ENCODE peak calls at places on chromosomes 5 and 9, in ten cellular contexts. Z, K, O, R, Q, P, W, Y, L and V are unnamed samples.

GRCh38 chr5:178527458-178528307 is 62.5 kb downstream of the COL23A1 start:
- DNase-seq in Z (peak; percentile 52), K (peak; percentile 35), O (no peak), R (no peak), Q (no peak), P (no peak), W (no peak), Y (no peak), L (peak; percentile 58), V (no peak)

GRCh38 chr5:29230526-29231050 is 1962.9 kb upstream of the CDH6 start:
- DNase-seq in Z (no peak), K (no peak), O (no peak), R (no peak), Q (no peak), P (no peak), W (no peak), Y (no peak), L (no peak), V (no peak)

GRCh38 chr5:158546748-158547147 is 553.0 kb downstream of the EBF1 start:
- DNase-seq in Z (no peak), K (no peak), O (peak; percentile 73), R (no peak), Q (no peak), P (no peak), W (no peak), Y (no peak), L (no peak), V (no peak)

GRCh38 chr9:117448066-117448465 is 33.2 kb upstream of the ASTN2 start:
- DNase-seq in Z (no peak), K (no peak), O (no peak), R (no peak), Q (no peak), P (no peak), W (no peak), Y (no peak), L (no peak), V (no peak)

GRCh38 chr5:135129307-135129706 is 95.3 kb upstream of the PITX1 start:
- DNase-seq in Z (no peak), K (peak; percentile 33), O (no peak), R (no peak), Q (no peak), P (no peak), W (no peak), Y (no peak), L (no peak), V (no peak)

GRCh38 chr9:81602887-81603680 is 86.3 kb downstream of the TLE1 start:
- DNase-seq in Z (no peak), K (no peak), O (no peak), R (no peak), Q (no peak), P (no peak), W (no peak), Y (no peak), L (no peak), V (no peak)

GRCh38 chr5:151158287-151158661 is 695 bp upstream of the ANXA6 start:
- DNase-seq in Z (no peak), K (no peak), O (no peak), R (no peak), Q (no peak), P (no peak), W (no peak), Y (peak; percentile 82), L (no peak), V (no peak)

GRCh38 chr5:176540476-176540899 is 3.3 kb upstream of the RNF44 start:
- DNase-seq in Z (no peak), K (no peak), O (no peak), R (no peak), Q (no peak), P (no peak), W (no peak), Y (no peak), L (no peak), V (no peak)

GRCh38 chr5:38968665-38969064 is 105.5 kb downstream of the RICTOR start:
- DNase-seq in Z (no peak), K (no peak), O (no peak), R (no peak), Q (no peak), P (no peak), W (no peak), Y (no peak), L (no peak), V (no peak)

GRCh38 chr9:128276574-128277270 is 646 bp downstream of the SWI5 start:
- DNase-seq in Z (peak; percentile 10), K (no peak), O (peak; percentile 30), R (peak; percentile 74), Q (peak; percentile 56), P (no peak), W (no peak), Y (peak; percentile 52), L (no peak), V (no peak)

GRCh38 chr5:151104795-151105194 is 24.0 kb upstream of the TNIP1 start:
- DNase-seq in Z (no peak), K (no peak), O (peak; percentile 99), R (peak; percentile 95), Q (peak; percentile 64), P (no peak), W (no peak), Y (no peak), L (peak; percentile 83), V (peak; percentile 91)

GRCh38 chr9:6034954-6035353 is 19.5 kb upstream of the RANBP6 start:
- DNase-seq in Z (no peak), K (no peak), O (no peak), R (no peak), Q (no peak), P (no peak), W (no peak), Y (no peak), L (no peak), V (no peak)

GRCh38 chr9:127742435-127743088 is 7.5 kb upstream of the TOR2A start:
- DNase-seq in Z (no peak), K (no peak), O (peak; percentile 67), R (no peak), Q (no peak), P (peak; percentile 59), W (no peak), Y (peak; percentile 90), L (no peak), V (no peak)

GRCh38 chr9:77957652-77958051 is 74.0 kb downstream of the GNAQ start:
- DNase-seq in Z (no peak), K (no peak), O (no peak), R (no peak), Q (no peak), P (no peak), W (no peak), Y (no peak), L (no peak), V (no peak)

GRCh38 chr9:77956555-77956954 is 75.1 kb downstream of the GNAQ start:
- DNase-seq in Z (no peak), K (no peak), O (no peak), R (no peak), Q (no peak), P (no peak), W (no peak), Y (no peak), L (no peak), V (no peak)

GRCh38 chr9:77961541-77961940 is 70.1 kb downstream of the GNAQ start:
- DNase-seq in Z (no peak), K (no peak), O (peak; percentile 58), R (no peak), Q (no peak), P (no peak), W (no peak), Y (no peak), L (no peak), V (no peak)

GRCh38 chr9:77960356-77961153 is 71.1 kb downstream of the GNAQ start:
- DNase-seq in Z (no peak), K (no peak), O (no peak), R (peak; percentile 57), Q (no peak), P (no peak), W (no peak), Y (no peak), L (no peak), V (no peak)

DNA sequence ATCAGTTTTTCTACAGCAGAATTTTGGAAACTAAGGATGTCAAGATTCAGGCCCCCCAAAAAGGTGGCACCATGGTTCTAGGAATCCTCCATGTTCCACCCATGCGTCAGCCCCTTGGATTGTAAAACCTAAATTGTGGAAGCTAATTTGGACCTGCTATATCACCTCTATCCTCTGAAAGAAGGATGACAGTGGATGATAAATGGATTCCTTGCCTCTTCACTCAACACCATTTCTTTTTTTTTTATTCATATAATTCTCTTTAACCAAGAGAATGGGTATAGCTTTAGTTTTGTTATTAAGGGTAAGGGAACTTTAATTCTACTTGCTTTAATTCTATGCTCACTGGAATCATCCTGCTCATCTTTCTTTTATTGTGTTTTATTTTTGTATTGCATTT is 71.8 kb downstream of the GNAQ start:
- DNase-seq in Z (no peak), K (no peak), O (no peak), R (no peak), Q (no peak), P (no peak), W (no peak), Y (no peak), L (no peak), V (no peak)
- H3K4me3 ChIP-seq in Z (no peak overlapping the region), K (no peak overlapping the region), O (no peak overlapping the region), R (no peak overlapping the region), Q (no peak overlapping the region), P (no peak overlapping the region), W (no peak overlapping the region), Y (no peak overlapping the region), L (no peak overlapping the region), V (no peak overlapping the region)

DNA sequence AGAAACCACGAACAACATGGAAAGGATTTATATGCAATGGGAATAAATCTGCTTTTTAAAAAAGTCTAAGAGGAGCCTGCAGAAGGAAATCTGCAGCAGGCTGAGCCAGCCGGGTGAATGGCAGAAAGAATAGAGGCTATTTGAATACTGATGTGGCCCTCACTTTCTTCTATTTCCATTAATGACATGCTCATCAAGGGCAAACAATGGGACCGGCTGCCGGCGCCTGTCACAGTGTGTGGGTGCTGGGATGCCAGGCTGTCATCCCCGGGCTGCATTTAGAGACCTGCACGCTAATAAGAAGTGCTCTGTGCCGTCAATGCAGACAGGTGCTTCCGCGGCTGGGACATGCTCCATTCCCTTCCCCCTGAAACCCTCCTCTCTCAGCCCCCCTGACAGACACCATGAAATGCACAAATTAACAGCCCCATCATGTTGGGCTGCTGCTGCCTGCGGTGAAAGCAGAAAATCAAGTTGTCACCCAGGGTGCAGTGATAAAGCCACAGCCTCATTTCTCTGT is 217.7 kb upstream of the TBCA start:
- DNase-seq in Z (no peak), K (no peak), O (no peak), R (no peak), Q (no peak), P (no peak), W (no peak), Y (no peak), L (no peak), V (no peak)
- H3K4me3 ChIP-seq in Z (no peak overlapping the region), K (no peak overlapping the region), O (no peak overlapping the region), R (no peak overlapping the region), Q (no peak overlapping the region), P (no peak overlapping the region), W (no peak overlapping the region), Y (no peak overlapping the region), L (no peak overlapping the region), V (no peak overlapping the region)

GRCh38 chr5:172733179-172733973 is 37.6 kb downstream of the DUSP1 start:
- DNase-seq in Z (peak; percentile 76), K (peak; percentile 94), O (peak; percentile 100), R (peak; percentile 97), Q (peak; percentile 80), P (peak; percentile 79), W (no peak), Y (no peak), L (peak; percentile 92), V (peak; percentile 99)
- H3K4me3 ChIP-seq in Z (no peak overlapping the region), K (no peak overlapping the region), O (peak overlapping the region; percentile 54), R (peak overlapping the region; percentile 64), Q (no peak overlapping the region), P (no peak overlapping the region), W (no peak overlapping the region), Y (no peak overlapping the region), L (peak overlapping the region; percentile 21), V (peak overlapping the region; percentile 24)

GRCh38 chr9:21556581-21557427 is 74.7 kb upstream of the IFNE start:
- DNase-seq in Z (no peak), K (no peak), O (no peak), R (peak; percentile 55), Q (no peak), P (no peak), W (no peak), Y (no peak), L (no peak), V (peak; percentile 33)
- H3K4me3 ChIP-seq in Z (no peak overlapping the region), K (no peak overlapping the region), O (peak overlapping the region; percentile 76), R (peak overlapping the region; percentile 85), Q (no peak overlapping the region), P (no peak overlapping the region), W (peak overlapping the region; percentile 74), Y (no peak overlapping the region), L (no peak overlapping the region), V (peak overlapping the region; percentile 89)